ENCODE peak calls at places on chromosome 3, in four cellular contexts. H, Q, J and K are unnamed samples.

GRCh38 chr3:151439652-151440125 is 21.2 kb downstream of the IGSF10 start:
- DNase-seq in H (peak), Q (no peak), J (no peak), K (no peak)

GRCh38 chr3:126130081-126130855 is 46.3 kb upstream of the SLC41A3 start:
- DNase-seq in H (no peak), Q (no peak), J (no peak), K (peak)

GRCh38 chr3:38204599-38205471 is 39.5 kb downstream of the OXSR1 start:
- DNase-seq in H (no peak), Q (no peak), J (no peak), K (no peak)

GRCh38 chr3:4834403-4834866 is 144.8 kb upstream of the BHLHE40 start:
- DNase-seq in H (no peak), Q (no peak), J (peak), K (no peak)

GRCh38 chr3:128432301-128432897 is 34.3 kb downstream of the DNAJB8 start:
- DNase-seq in H (peak), Q (no peak), J (no peak), K (no peak)

GRCh38 chr3:29071077-29071634 is 209.7 kb upstream of the RBMS3 start:
- DNase-seq in H (no peak), Q (no peak), J (no peak), K (no peak)

GRCh38 chr3:13073976-13074375 is 747 bp upstream of the IQSEC1 start:
- DNase-seq in H (no peak), Q (no peak), J (no peak), K (no peak)

GRCh38 chr3:173217127-173217526 is 76.1 kb upstream of the SPATA16 start:
- DNase-seq in H (peak), Q (no peak), J (no peak), K (no peak)

GRCh38 chr3:172476339-172476738 is 28.1 kb upstream of the GHSR start:
- DNase-seq in H (peak), Q (no peak), J (no peak), K (no peak)

GRCh38 chr3:149564079-149564478 is 89.6 kb downstream of the TM4SF4 start:
- DNase-seq in H (no peak), Q (no peak), J (no peak), K (no peak)

GRCh38 chr3:172315401-172316091 is 132.7 kb downstream of the GHSR start:
- DNase-seq in H (peak), Q (no peak), J (no peak), K (no peak)

GRCh38 chr3:48974076-48974864 is 15.8 kb upstream of the P4HTM start:
- DNase-seq in H (peak), Q (no peak), J (no peak), K (no peak)

GRCh38 chr3:39166932-39167532 is 13.6 kb upstream of the CSRNP1 start:
- DNase-seq in H (no peak), Q (no peak), J (no peak), K (no peak)

GRCh38 chr3:172148269-172148668 is 108.9 kb downstream of the FNDC3B start:
- DNase-seq in H (no peak), Q (no peak), J (no peak), K (no peak)

GRCh38 chr3:15339786-15340215 is 7.4 kb upstream of the SH3BP5 start:
- DNase-seq in H (no peak), Q (no peak), J (no peak), K (no peak)

GRCh38 chr3:64441861-64442260 is 216.6 kb upstream of the PRICKLE2 start:
- DNase-seq in H (peak), Q (no peak), J (no peak), K (no peak)

GRCh38 chr3:125085166-125085565 is 29.4 kb upstream of the HEG1 start:
- DNase-seq in H (no peak), Q (no peak), J (no peak), K (no peak)

GRCh38 chr3:123036352-123037014 is 8.9 kb upstream of the SEMA5B start:
- DNase-seq in H (peak), Q (no peak), J (no peak), K (no peak)

GRCh38 chr3:128321418-128321817 is 145.3 kb downstream of the DNAJB8 start:
- DNase-seq in H (no peak), Q (no peak), J (no peak), K (no peak)

GRCh38 chr3:108086653-108087052 is 4.2 kb downstream of the CD47 start:
- DNase-seq in H (no peak), Q (no peak), J (no peak), K (no peak)

GRCh38 chr3:142958707-142959106 is 4.8 kb downstream of the PAQR9 start:
- DNase-seq in H (no peak), Q (no peak), J (no peak), K (no peak)

GRCh38 chr3:94234177-94234788 is 171.4 kb downstream of the NSUN3 start:
- DNase-seq in H (peak), Q (no peak), J (no peak), K (no peak)